ENCODE peak calls at places on chromosomes 2 and 18, in four cellular contexts. One of them, this sample, is unnamed.

GRCh38 chr18:2856499-2856898 is 9.7 kb downstream of the EMILIN2 start:
- DNase-seq in HepG2: no peak
- DNase-seq in GM12878: no peak
- DNase-seq in K562: no peak
- DNase-seq in this sample: no peak

GRCh38 chr2:128403814-128404708 is 85.4 kb upstream of the HS6ST1 start:
- DNase-seq in K562: no peak
- DNase-seq in GM12878: no peak
- DNase-seq in HepG2: no peak
- DNase-seq in this sample: no peak

GRCh38 chr2:57981369-57981768 is 65.2 kb upstream of the VRK2 start:
- DNase-seq in GM12878: no peak
- DNase-seq in HepG2: no peak
- DNase-seq in K562: no peak
- DNase-seq in this sample: no peak

GRCh38 chr18:75223687-75224347 is 13.2 kb downstream of the TSHZ1 start:
- DNase-seq in HepG2: peak
- DNase-seq in K562: no peak
- DNase-seq in GM12878: no peak
- DNase-seq in this sample: peak

GRCh38 chr2:150866431-150866830 is 379.0 kb upstream of the RND3 start:
- DNase-seq in K562: peak
- DNase-seq in GM12878: no peak
- DNase-seq in HepG2: no peak
- DNase-seq in this sample: no peak

GRCh38 chr2:183214680-183215079 is 90.4 kb downstream of the NUP35 start:
- DNase-seq in K562: no peak
- DNase-seq in GM12878: no peak
- DNase-seq in HepG2: no peak
- DNase-seq in this sample: no peak

GRCh38 chr18:51278045-51278649 is 80.7 kb upstream of the MEX3C start:
- DNase-seq in K562: peak
- DNase-seq in HepG2: peak
- DNase-seq in GM12878: no peak
- DNase-seq in this sample: peak

GRCh38 chr2:166091439-166091838 is 36.4 kb downstream of the SCN1A start:
- DNase-seq in K562: peak
- DNase-seq in GM12878: no peak
- DNase-seq in HepG2: no peak
- DNase-seq in this sample: no peak

GRCh38 chr2:46827274-46827930 is 88.2 kb downstream of the MCFD2 start:
- DNase-seq in K562: no peak
- DNase-seq in GM12878: no peak
- DNase-seq in HepG2: no peak
- DNase-seq in this sample: no peak

GRCh38 chr18:66457245-66457644 is 146.6 kb downstream of the CDH19 start:
- DNase-seq in HepG2: no peak
- DNase-seq in GM12878: no peak
- DNase-seq in K562: no peak
- DNase-seq in this sample: no peak

GRCh38 chr2:36184848-36185247 is 170.7 kb upstream of the CRIM1 start:
- DNase-seq in K562: no peak
- DNase-seq in HepG2: no peak
- DNase-seq in GM12878: no peak
- DNase-seq in this sample: no peak

GRCh38 chr18:8890957-8891464 is 185.7 kb downstream of the MTCL1 start:
- DNase-seq in K562: peak
- DNase-seq in HepG2: peak
- DNase-seq in GM12878: no peak
- DNase-seq in this sample: peak

GRCh38 chr2:172119089-172119488 is 16.4 kb upstream of the DLX2 start:
- DNase-seq in K562: no peak
- DNase-seq in GM12878: no peak
- DNase-seq in HepG2: peak
- DNase-seq in this sample: no peak

GRCh38 chr2:170930132-170931109 is 1.4 kb downstream of the GORASP2 start:
- DNase-seq in HepG2: peak
- DNase-seq in K562: peak
- DNase-seq in GM12878: peak
- DNase-seq in this sample: peak

GRCh38 chr2:7881456-7881855 is 800.4 kb upstream of the ID2 start:
- DNase-seq in K562: no peak
- DNase-seq in HepG2: no peak
- DNase-seq in GM12878: no peak
- DNase-seq in this sample: no peak

GRCh38 chr2:238421695-238422035 is 5.1 kb upstream of the ASB1 start:
- DNase-seq in GM12878: no peak
- DNase-seq in HepG2: no peak
- DNase-seq in K562: no peak
- DNase-seq in this sample: no peak

GRCh38 chr2:197804758-197805597 is 585 bp downstream of the PLCL1 start:
- DNase-seq in HepG2: no peak
- DNase-seq in K562: peak
- DNase-seq in GM12878: no peak
- DNase-seq in this sample: peak

GRCh38 chr2:231487197-231487596 is 22.9 kb upstream of the NCL start:
- DNase-seq in HepG2: no peak
- DNase-seq in GM12878: no peak
- DNase-seq in K562: no peak
- DNase-seq in this sample: no peak

GRCh38 chr2:160512484-160512883 is 18.9 kb upstream of the RBMS1 start:
- DNase-seq in HepG2: no peak
- DNase-seq in GM12878: no peak
- DNase-seq in K562: no peak
- DNase-seq in this sample: no peak

GRCh38 chr2:58767833-58768726 is 527.0 kb upstream of the FANCL start:
- DNase-seq in GM12878: no peak
- DNase-seq in K562: no peak
- DNase-seq in HepG2: no peak
- DNase-seq in this sample: peak

GRCh38 chr2:85936421-85937068 is 47.8 kb upstream of the ST3GAL5 start:
- DNase-seq in GM12878: no peak
- DNase-seq in K562: no peak
- DNase-seq in HepG2: no peak
- DNase-seq in this sample: no peak

GRCh38 chr2:166768393-166769123 is 119.7 kb upstream of the XIRP2 start:
- DNase-seq in GM12878: no peak
- DNase-seq in HepG2: no peak
- DNase-seq in K562: no peak
- DNase-seq in this sample: no peak

GRCh38 chr2:6772366-6772710 is 93.4 kb downstream of the CMPK2 start:
- DNase-seq in GM12878: no peak
- DNase-seq in HepG2: no peak
- DNase-seq in K562: peak
- DNase-seq in this sample: no peak

GRCh38 chr18:12308386-12309100 is 502 bp downstream of the TUBB6 start:
- DNase-seq in GM12878: no peak
- DNase-seq in K562: peak
- DNase-seq in HepG2: peak
- DNase-seq in this sample: peak

GRCh38 chr2:223185638-223186037 is 133.6 kb downstream of the KCNE4 start:
- DNase-seq in GM12878: no peak
- DNase-seq in HepG2: no peak
- DNase-seq in K562: no peak
- DNase-seq in this sample: no peak

GRCh38 chr2:130186391-130186790 is 4.3 kb downstream of the MZT2B start:
- DNase-seq in GM12878: no peak
- DNase-seq in K562: no peak
- DNase-seq in HepG2: no peak
- DNase-seq in this sample: no peak

GRCh38 chr2:130185436-130185835 is 3.4 kb downstream of the MZT2B start:
- DNase-seq in K562: no peak
- DNase-seq in HepG2: no peak
- DNase-seq in GM12878: no peak
- DNase-seq in this sample: no peak

GRCh38 chr2:130181338-130181879 is at the start of gene SMPD4:
- DNase-seq in K562: peak
- DNase-seq in HepG2: peak
- DNase-seq in GM12878: peak
- DNase-seq in this sample: peak

GRCh38 chr2:130185896-130186295 is 3.8 kb downstream of the MZT2B start:
- DNase-seq in GM12878: no peak
- DNase-seq in K562: no peak
- DNase-seq in HepG2: no peak
- DNase-seq in this sample: no peak

GRCh38 chr2:130183500-130184373 is 1.7 kb downstream of the MZT2B start:
- DNase-seq in K562: peak
- DNase-seq in GM12878: no peak
- DNase-seq in HepG2: peak
- DNase-seq in this sample: no peak
- TF ChIP-seq TARDBP in K562: no peak
- TF ChIP-seq TARDBP in GM12878: no peak
- TF ChIP-seq TARDBP in HepG2: no peak
- TF ChIP-seq TARDBP in this sample: no peak

GRCh38 chr18:67600181-67600631 is 83.7 kb upstream of the DSEL start:
- DNase-seq in HepG2: no peak
- DNase-seq in GM12878: no peak
- DNase-seq in K562: no peak
- DNase-seq in this sample: no peak

GRCh38 chr18:67597759-67598158 is 81.2 kb upstream of the DSEL start:
- DNase-seq in GM12878: no peak
- DNase-seq in HepG2: no peak
- DNase-seq in K562: no peak
- DNase-seq in this sample: no peak

GRCh38 chr18:67600781-67601180 is 84.3 kb upstream of the DSEL start:
- DNase-seq in GM12878: no peak
- DNase-seq in K562: no peak
- DNase-seq in HepG2: no peak
- DNase-seq in this sample: no peak

GRCh38 chr18:67596003-67596402 is 79.5 kb upstream of the DSEL start:
- DNase-seq in K562: no peak
- DNase-seq in HepG2: no peak
- DNase-seq in GM12878: no peak
- DNase-seq in this sample: no peak

GRCh38 chr18:67599277-67599676 is 82.8 kb upstream of the DSEL start:
- DNase-seq in HepG2: no peak
- DNase-seq in GM12878: no peak
- DNase-seq in K562: no peak
- DNase-seq in this sample: no peak
- TF ChIP-seq TARDBP in HepG2: no peak
- TF ChIP-seq TARDBP in GM12878: no peak
- TF ChIP-seq TARDBP in K562: no peak
- TF ChIP-seq TARDBP in this sample: no peak

GRCh38 chr2:27291865-27292264 is 9.6 kb downstream of the TRIM54 start:
- DNase-seq in GM12878: no peak
- DNase-seq in HepG2: peak
- DNase-seq in K562: peak
- DNase-seq in this sample: peak

GRCh38 chr2:27297195-27297594 is 11.1 kb downstream of the UCN start:
- DNase-seq in HepG2: no peak
- DNase-seq in GM12878: no peak
- DNase-seq in K562: no peak
- DNase-seq in this sample: no peak

GRCh38 chr2:27298391-27299080 is 9.7 kb downstream of the UCN start:
- DNase-seq in GM12878: no peak
- DNase-seq in K562: no peak
- DNase-seq in HepG2: no peak
- DNase-seq in this sample: no peak

GRCh38 chr2:27294928-27295327 is 12.7 kb downstream of the TRIM54 start:
- DNase-seq in HepG2: no peak
- DNase-seq in GM12878: no peak
- DNase-seq in K562: no peak
- DNase-seq in this sample: no peak

GRCh38 chr2:27296466-27296865 is 11.8 kb downstream of the UCN start:
- DNase-seq in GM12878: no peak
- DNase-seq in HepG2: no peak
- DNase-seq in K562: no peak
- DNase-seq in this sample: no peak
- TF ChIP-seq TARDBP in GM12878: no peak
- TF ChIP-seq TARDBP in HepG2: no peak
- TF ChIP-seq TARDBP in K562: no peak
- TF ChIP-seq TARDBP in this sample: no peak

DNA sequence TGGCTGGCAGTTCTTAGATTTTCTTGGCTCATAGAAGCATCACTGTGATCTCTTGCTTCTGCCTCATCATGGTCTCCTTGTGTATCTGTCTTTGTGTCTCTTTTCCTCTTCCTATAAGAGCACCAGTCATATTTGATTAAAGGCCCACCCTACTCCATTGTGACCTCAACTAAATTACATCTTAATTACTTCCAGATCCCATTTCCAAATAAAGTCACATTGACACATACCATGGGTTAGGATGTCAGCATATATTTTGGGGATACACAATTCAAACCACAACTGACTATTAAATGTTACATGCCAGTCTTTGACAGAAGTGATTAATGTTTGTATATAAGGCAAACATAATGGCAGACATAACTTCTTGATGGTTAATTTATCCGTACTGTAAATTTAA is 27.3 kb upstream of the TMX3 start:
- DNase-seq in K562: no peak
- DNase-seq in GM12878: no peak
- DNase-seq in HepG2: no peak
- DNase-seq in this sample: no peak
- TF ChIP-seq TARDBP in K562: no peak
- TF ChIP-seq TARDBP in GM12878: no peak
- TF ChIP-seq TARDBP in HepG2: no peak
- TF ChIP-seq TARDBP in this sample: no peak